ENCODE peak calls at places on chromosomes 3 and 15, in nine cellular contexts. V is brain microvascular endothelial cell; B is fibroblast of lung; E is fibroblast of the aortic adventitia; K is upper lobe of right lung; L is fibroblast of mammary gland; N is body of pancreas; S is fibroblast of pulmonary artery; W is CD4-positive, CD25-positive, alpha-beta regulatory T cell. Y is an unnamed sample.

GRCh38 chr3:80007522-80007921 is 239.7 kb upstream of the ROBO1 start:
- DNase-seq in V (no peak), B (no peak), E (no peak), K (no peak), L (no peak), N (no peak), S (no peak), W (no peak), Y (no peak)

GRCh38 chr3:142213298-142213697 is 12.1 kb downstream of the GK5 start:
- DNase-seq in V (no peak), B (peak), E (peak), K (no peak), L (peak), N (no peak), S (peak), W (no peak), Y (no peak)

GRCh38 chr15:39127925-39128617 is 452.8 kb upstream of the THBS1 start:
- DNase-seq in V (peak), B (peak), E (peak), K (no peak), L (peak), N (no peak), S (peak), W (no peak), Y (peak)

GRCh38 chr3:156227704-156228103 is 107.3 kb downstream of the KCNAB1 start:
- DNase-seq in V (no peak), B (no peak), E (no peak), K (no peak), L (no peak), N (no peak), S (no peak), W (no peak), Y (no peak)

GRCh38 chr3:140388525-140388924 is 289.3 kb upstream of the TRIM42 start:
- DNase-seq in V (no peak), B (no peak), E (no peak), K (no peak), L (no peak), N (no peak), S (no peak), W (no peak), Y (no peak)

GRCh38 chr15:64845826-64846225 is 4.1 kb downstream of the PLEKHO2 start:
- DNase-seq in V (no peak), B (no peak), E (no peak), K (no peak), L (no peak), N (no peak), S (no peak), W (no peak), Y (no peak)

GRCh38 chr3:126313166-126313565 is 44.0 kb downstream of the KLF15 start:
- DNase-seq in V (no peak), B (no peak), E (no peak), K (no peak), L (peak), N (no peak), S (no peak), W (no peak), Y (no peak)

GRCh38 chr3:121330118-121330517 is 215.7 kb downstream of the POLQ start:
- DNase-seq in V (no peak), B (no peak), E (no peak), K (no peak), L (no peak), N (no peak), S (no peak), W (no peak), Y (no peak)

GRCh38 chr15:36177590-36178281 is 401.7 kb upstream of the CDIN1 start:
- DNase-seq in V (no peak), B (peak), E (no peak), K (no peak), L (peak), N (no peak), S (no peak), W (no peak), Y (no peak)

GRCh38 chr3:182389041-182389815 is 404.1 kb upstream of the ATP11B start:
- DNase-seq in V (no peak), B (peak), E (no peak), K (no peak), L (no peak), N (no peak), S (no peak), W (no peak), Y (no peak)

GRCh38 chr3:30199096-30199734 is 407.2 kb upstream of the TGFBR2 start:
- DNase-seq in V (peak), B (peak), E (peak), K (peak), L (peak), N (peak), S (peak), W (peak), Y (peak)

GRCh38 chr15:83653639-83654378 is at the start of gene ADAMTSL3:
- DNase-seq in V (no peak), B (peak), E (peak), K (peak), L (peak), N (peak), S (peak), W (no peak), Y (peak)

GRCh38 chr3:126024049-126024854 is 55.3 kb downstream of the ROPN1B start:
- DNase-seq in V (no peak), B (no peak), E (no peak), K (peak), L (no peak), N (no peak), S (no peak), W (no peak), Y (no peak)

GRCh38 chr15:45199136-45199810 is 11.5 kb upstream of the SHF start:
- DNase-seq in V (no peak), B (peak), E (no peak), K (no peak), L (no peak), N (no peak), S (no peak), W (peak), Y (peak)

GRCh38 chr15:52208306-52208946 is 17.2 kb upstream of the GNB5 start:
- DNase-seq in V (peak), B (peak), E (peak), K (no peak), L (peak), N (peak), S (peak), W (peak), Y (peak)

GRCh38 chr3:183492849-183493179 is 62.7 kb downstream of the KLHL6 start:
- DNase-seq in V (no peak), B (peak), E (no peak), K (no peak), L (no peak), N (no peak), S (no peak), W (no peak), Y (no peak)

GRCh38 chr3:12371525-12372140 is 82.8 kb downstream of the PPARG start:
- DNase-seq in V (no peak), B (peak), E (peak), K (no peak), L (peak), N (peak), S (no peak), W (no peak), Y (no peak)

GRCh38 chr3:166263460-166263859 is 426.2 kb upstream of the BCHE start:
- DNase-seq in V (no peak), B (no peak), E (no peak), K (no peak), L (no peak), N (no peak), S (no peak), W (no peak), Y (no peak)

GRCh38 chr3:37711721-37712120 is 150.0 kb upstream of the CTDSPL start:
- DNase-seq in V (no peak), B (no peak), E (no peak), K (no peak), L (no peak), N (no peak), S (no peak), W (no peak), Y (no peak)

GRCh38 chr15:86691091-86691490 is 611.4 kb downstream of the AGBL1 start:
- DNase-seq in V (no peak), B (peak), E (no peak), K (no peak), L (no peak), N (no peak), S (no peak), W (no peak), Y (no peak)

GRCh38 chr3:36817806-36818205 is 53.5 kb upstream of the DCLK3 start:
- DNase-seq in V (no peak), B (no peak), E (no peak), K (no peak), L (no peak), N (no peak), S (no peak), W (no peak), Y (no peak)

DNA sequence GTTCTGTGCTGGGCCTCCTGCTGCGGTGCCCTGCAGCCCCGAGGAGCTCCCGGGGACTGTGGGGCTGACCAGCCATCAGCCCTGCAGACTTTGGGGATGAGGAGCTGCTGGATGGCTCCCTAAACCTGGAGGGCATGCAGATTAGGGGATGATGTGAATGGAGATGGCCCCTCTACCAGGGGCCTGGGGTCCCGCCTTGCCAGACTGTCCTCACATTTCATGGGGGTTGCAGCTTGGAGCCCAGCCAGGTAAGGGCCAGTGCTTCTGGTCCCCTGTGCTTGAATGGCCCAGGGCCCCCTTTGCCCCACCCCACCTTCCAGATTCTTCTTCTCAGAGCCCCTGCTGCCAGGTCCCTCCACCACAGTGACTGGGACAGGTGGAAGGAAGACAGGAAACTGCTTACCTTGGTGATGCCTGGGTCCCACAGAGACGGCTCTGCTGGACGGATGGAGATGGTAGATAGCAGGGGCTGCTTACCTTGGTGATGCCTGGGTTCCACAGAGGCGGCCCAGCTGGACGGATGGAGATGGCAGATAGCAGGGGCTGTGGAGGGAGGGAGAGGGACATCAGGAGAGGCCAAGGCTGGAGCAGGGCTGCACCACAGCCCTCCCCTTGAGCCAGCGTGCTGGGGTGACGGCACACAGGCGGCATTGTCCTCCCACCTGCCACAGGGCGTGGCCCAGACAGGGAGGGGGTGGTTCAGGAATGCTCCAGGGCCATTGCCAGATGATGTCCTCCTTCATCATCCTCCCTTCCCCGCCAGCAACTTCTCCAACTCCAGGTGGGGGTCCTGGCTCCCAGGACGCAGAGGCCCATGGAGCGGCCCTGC is at the start of gene SPTBN5:
- DNase-seq in V (no peak), B (no peak), E (no peak), K (no peak), L (no peak), N (no peak), S (no peak), W (no peak), Y (no peak)
- H3K4me3 ChIP-seq in V (peak), B (no peak), E (no peak), K (no peak), L (peak), N (no peak), S (no peak), W (no peak), Y (no peak)

GRCh38 chr3:2141482-2141881 is 42.8 kb downstream of the CNTN4 start:
- DNase-seq in V (no peak), B (no peak), E (no peak), K (no peak), L (no peak), N (no peak), S (no peak), W (no peak), Y (no peak)
- H3K4me3 ChIP-seq in V (no peak), B (no peak), E (no peak), K (no peak), L (no peak), N (no peak), S (no peak), W (no peak), Y (no peak)

GRCh38 chr15:66644815-66645345 is 57.2 kb upstream of the SMAD6 start:
- DNase-seq in V (peak), B (peak), E (peak), K (no peak), L (peak), N (no peak), S (peak), W (no peak), Y (no peak)
- H3K4me3 ChIP-seq in V (no peak), B (no peak), E (no peak), K (no peak), L (no peak), N (no peak), S (no peak), W (no peak), Y (no peak)

GRCh38 chr3:19229086-19229485 is 80.8 kb downstream of the KCNH8 start:
- DNase-seq in V (no peak), B (no peak), E (no peak), K (no peak), L (no peak), N (no peak), S (no peak), W (no peak), Y (no peak)
- H3K4me3 ChIP-seq in V (no peak), B (no peak), E (no peak), K (no peak), L (no peak), N (no peak), S (no peak), W (no peak), Y (no peak)

DNA sequence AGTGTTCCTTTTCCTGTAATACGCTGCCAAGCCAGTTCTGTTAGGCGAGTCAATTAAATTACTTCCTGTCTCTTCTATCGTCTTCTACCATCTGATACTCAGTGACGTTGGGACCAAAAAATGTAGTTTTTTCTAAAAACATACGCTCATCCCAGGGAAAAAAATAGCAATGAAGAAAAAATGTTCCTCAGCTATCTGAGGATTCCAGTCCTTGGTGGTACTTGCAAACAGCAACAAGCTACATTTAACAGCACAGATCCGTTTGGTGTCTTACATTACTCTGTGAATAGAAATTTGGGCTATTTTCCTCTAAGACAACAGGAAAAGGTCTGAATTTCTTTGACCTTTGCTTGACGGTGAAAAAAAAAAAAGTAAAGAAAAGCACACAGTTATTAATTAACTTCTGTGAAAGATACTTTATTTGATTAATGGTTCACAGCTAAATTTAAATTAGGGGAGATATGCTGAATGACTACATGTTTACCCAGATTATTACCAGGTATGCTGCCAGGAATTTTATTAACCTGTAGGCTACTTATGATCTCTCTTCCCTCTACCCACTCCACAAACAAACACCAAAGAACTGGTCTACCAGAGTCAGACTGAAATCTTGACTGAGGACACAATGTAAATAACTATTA is 254.4 kb upstream of the ZPLD1 start:
- DNase-seq in V (peak), B (peak), E (peak), K (no peak), L (peak), N (no peak), S (peak), W (no peak), Y (no peak)
- H3K4me3 ChIP-seq in V (no peak), B (no peak), E (no peak), K (no peak), L (no peak), N (no peak), S (no peak), W (peak), Y (no peak)

GRCh38 chr15:28942046-28942445 is 56.3 kb downstream of the APBA2 start:
- DNase-seq in V (no peak), B (no peak), E (no peak), K (peak), L (no peak), N (no peak), S (no peak), W (no peak), Y (no peak)
- H3K4me3 ChIP-seq in V (no peak), B (no peak), E (no peak), K (no peak), L (no peak), N (no peak), S (no peak), W (no peak), Y (no peak)